ENCODE peak calls at places on chromosomes 6 and 20, in six cellular contexts. J, N, C, W, Y and K are unnamed samples. For H3K27me3 and H3K9me3, the result is how much of the 10 kb centered on the place peaks cover.

GRCh38 chr6:109961666-109962065 is 16.4 kb upstream of the GPR6 start:
- DNase-seq in J (no peak), N (peak), C (no peak), W (no peak), Y (no peak), K (no peak)

GRCh38 chr6:90286884-90287488 is 9.7 kb downstream of the BACH2 start:
- DNase-seq in J (no peak), N (peak), C (no peak), W (peak), Y (peak), K (peak)

GRCh38 chr20:52190437-52191131 is 995 bp downstream of the ZFP64 start:
- DNase-seq in J (no peak), N (peak), C (no peak), W (no peak), Y (peak), K (no peak)

GRCh38 chr6:108779521-108779920 is 68.7 kb upstream of the ARMC2 start:
- DNase-seq in J (no peak), N (no peak), C (no peak), W (no peak), Y (no peak), K (no peak)

GRCh38 chr6:5786321-5787053 is 220.2 kb downstream of the NRN1 start:
- DNase-seq in J (no peak), N (peak), C (no peak), W (no peak), Y (no peak), K (no peak)

GRCh38 chr6:123332070-123332469 is 304.7 kb downstream of the TRDN start:
- DNase-seq in J (no peak), N (no peak), C (no peak), W (no peak), Y (no peak), K (no peak)

GRCh38 chr6:166904101-166904746 is 52.1 kb downstream of the RNASET2 start:
- DNase-seq in J (no peak), N (peak), C (no peak), W (no peak), Y (no peak), K (no peak)

GRCh38 chr6:168526841-168527281 is 85.9 kb downstream of the SMOC2 start:
- DNase-seq in J (peak), N (peak), C (no peak), W (peak), Y (no peak), K (no peak)

GRCh38 chr6:161080263-161080970 is 88.8 kb downstream of the MAP3K4 start:
- DNase-seq in J (no peak), N (peak), C (no peak), W (no peak), Y (no peak), K (no peak)

GRCh38 chr6:135224037-135224647 is 43.0 kb downstream of the MYB start:
- DNase-seq in J (no peak), N (no peak), C (no peak), W (no peak), Y (no peak), K (no peak)

GRCh38 chr6:87105823-87106222 is 10.9 kb upstream of the CGA start:
- DNase-seq in J (no peak), N (no peak), C (no peak), W (no peak), Y (no peak), K (no peak)

GRCh38 chr6:28980797-28981390 is 24.2 kb downstream of the ZNF311 start:
- DNase-seq in J (no peak), N (peak), C (peak), W (peak), Y (peak), K (peak)
- TF ChIP-seq CTCF in J (peak), N (peak), C (peak), W (peak), Y (no peak), K (peak)

DNA sequence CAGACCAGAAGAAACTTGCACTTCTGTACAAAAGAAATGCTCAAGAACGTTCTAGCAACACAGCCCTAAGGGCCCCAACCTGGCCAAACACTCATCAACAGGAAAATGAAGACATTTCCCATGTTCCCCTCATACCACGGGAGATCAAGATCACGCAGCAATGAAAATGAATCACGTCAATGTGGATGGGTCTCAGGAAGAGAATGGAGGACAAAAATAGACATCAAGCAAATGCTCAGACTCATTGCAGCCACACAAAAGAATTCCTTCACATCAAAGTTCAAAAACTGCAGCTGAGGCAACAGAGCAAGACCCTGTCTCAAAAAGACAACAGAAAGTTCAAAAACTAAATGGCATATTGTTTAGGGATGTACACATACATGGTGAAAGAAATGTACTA is 18.1 kb downstream of the ULBP3 start:
- DNase-seq in J (no peak), N (no peak), C (no peak), W (no peak), Y (no peak), K (no peak)
- H3K27me3 ChIP-seq in J (under half), N (half or more), C (under half), W (under half), Y (under half), K (under half)

GRCh38 chr6:70502484-70502883 is 64.2 kb upstream of the SDHAF4 start:
- DNase-seq in J (no peak), N (no peak), C (no peak), W (no peak), Y (no peak), K (no peak)
- H3K9me3 ChIP-seq in J (under half), N (under half), C (under half), W (under half), Y (under half), K (under half)

DNA sequence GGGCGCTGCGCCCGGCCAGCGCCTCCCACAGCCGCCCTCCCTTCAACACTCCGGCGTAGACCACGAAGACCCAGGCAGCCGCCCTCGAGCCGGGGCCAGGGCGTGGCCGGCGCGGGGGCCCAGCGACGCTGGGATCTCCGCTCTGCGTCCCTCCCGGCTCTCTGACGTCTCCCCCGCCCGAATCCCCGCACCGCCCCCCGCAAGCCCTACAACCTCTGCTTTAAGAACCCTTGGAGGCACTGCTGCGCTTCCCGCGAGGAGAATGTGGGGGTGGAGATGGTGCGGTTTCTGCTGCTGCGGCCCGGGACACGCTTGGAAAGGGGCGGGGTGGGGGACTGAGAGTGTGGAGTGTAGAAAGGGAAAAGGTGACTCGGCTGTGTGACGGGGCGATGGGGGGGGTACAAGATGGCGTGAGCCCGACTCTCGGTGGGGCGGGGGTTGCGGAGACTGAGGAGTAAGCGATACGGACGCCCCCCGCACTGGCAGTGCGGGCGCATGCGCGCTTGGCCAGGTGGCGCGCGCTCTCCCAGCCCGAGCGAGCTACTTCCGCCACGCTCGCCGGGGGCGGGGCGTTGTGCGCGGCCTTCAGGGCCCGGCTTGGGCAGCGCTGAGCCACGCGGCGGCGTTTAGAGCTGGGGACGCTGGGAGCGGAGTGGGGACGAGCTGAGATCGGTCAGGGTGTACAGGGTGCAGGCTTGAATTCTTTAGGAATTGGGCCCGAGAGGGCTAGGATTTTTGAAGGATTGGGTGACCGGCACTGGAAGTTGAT is at the start of gene SUPT3H:
- DNase-seq in J (peak), N (peak), C (peak), W (peak), Y (peak), K (peak)
- TF ChIP-seq CTCF in J (peak), N (peak), C (peak), W (peak), Y (no peak), K (no peak)

GRCh38 chr6:40417031-40417430 is 170.1 kb downstream of the LRFN2 start:
- DNase-seq in J (no peak), N (no peak), C (no peak), W (no peak), Y (no peak), K (no peak)

GRCh38 chr6:40414617-40415016 is 172.5 kb downstream of the LRFN2 start:
- DNase-seq in J (no peak), N (no peak), C (no peak), W (no peak), Y (no peak), K (no peak)

GRCh38 chr6:40419377-40419776 is 167.8 kb downstream of the LRFN2 start:
- DNase-seq in J (no peak), N (peak), C (no peak), W (no peak), Y (no peak), K (no peak)

GRCh38 chr6:40425192-40425919 is 161.8 kb downstream of the LRFN2 start:
- DNase-seq in J (no peak), N (no peak), C (no peak), W (no peak), Y (no peak), K (no peak)

DNA sequence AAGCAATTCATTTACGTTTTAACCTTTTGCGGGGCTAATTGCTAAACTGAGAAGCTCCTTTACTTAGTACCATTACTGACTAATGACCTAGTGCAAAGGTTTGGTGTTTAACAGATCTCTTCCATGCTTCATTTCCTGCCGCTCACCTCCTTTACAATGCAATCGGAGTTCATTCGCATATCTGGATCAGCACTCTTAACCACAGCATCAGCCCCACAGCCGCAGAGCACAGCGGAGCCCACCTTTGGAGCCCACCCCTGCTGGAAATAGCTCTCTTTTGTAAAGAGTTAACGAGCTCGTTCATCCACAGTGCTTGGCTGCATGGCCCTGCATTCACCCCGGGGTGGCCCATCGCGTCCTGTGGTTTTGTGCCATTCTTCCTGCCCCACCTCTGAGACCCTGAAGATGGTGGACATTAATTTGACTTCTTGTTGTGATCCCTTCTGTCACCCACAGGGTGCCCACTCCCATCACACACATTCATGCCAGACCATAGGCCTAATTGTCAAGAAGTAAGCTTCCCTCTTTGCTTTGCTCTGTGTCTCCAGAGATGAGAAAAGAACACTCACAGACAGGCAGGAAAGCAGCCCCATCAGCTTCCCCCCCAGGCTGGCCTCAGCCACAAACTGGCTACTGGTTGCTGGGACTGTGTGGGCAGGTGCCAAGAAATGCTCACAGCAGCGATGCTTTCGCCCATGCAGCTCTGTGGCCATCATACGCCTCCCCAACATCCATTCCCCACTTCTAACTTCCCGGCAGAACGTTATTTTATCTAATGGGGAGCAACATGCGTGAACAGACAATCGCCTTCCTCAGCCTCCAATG is 167.1 kb downstream of the LRFN2 start:
- DNase-seq in J (no peak), N (no peak), C (no peak), W (no peak), Y (no peak), K (no peak)
- H3K27me3 ChIP-seq in J (under half), N (half or more), C (under half), W (under half), Y (under half), K (under half)

DNA sequence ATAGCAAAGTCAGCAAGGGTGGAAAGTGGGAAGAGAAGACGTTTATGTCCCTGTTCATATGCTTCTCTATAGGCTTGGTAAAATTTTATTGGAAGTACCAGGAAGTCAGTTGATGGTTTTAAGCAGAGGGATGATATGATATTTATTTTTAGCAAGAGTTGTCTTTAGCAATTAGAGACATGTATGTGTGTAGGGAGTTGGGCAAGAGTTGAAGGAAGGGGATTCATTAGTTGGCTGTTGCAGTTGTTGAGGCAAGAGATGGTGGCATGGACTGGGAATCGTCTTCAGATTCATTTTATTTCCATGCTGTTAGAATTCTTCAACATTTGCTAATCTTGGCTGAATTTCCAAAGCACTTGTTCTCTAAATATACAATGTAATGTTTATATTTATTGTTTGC is 85.6 kb downstream of the QKI start:
- DNase-seq in J (no peak), N (no peak), C (no peak), W (no peak), Y (no peak), K (no peak)
- H3K9me3 ChIP-seq in J (under half), N (under half), C (under half), W (under half), Y (under half), K (under half)

GRCh38 chr6:136341367-136341766 is 51.7 kb upstream of the BCLAF1 start:
- DNase-seq in J (no peak), N (no peak), C (no peak), W (no peak), Y (no peak), K (no peak)

GRCh38 chr6:136341967-136342366 is 52.3 kb upstream of the BCLAF1 start:
- DNase-seq in J (no peak), N (no peak), C (no peak), W (no peak), Y (no peak), K (no peak)

GRCh38 chr6:136337606-136338005 is 48.0 kb upstream of the BCLAF1 start:
- DNase-seq in J (no peak), N (no peak), C (no peak), W (no peak), Y (no peak), K (no peak)

GRCh38 chr6:136335736-136336362 is 46.2 kb upstream of the BCLAF1 start:
- DNase-seq in J (no peak), N (no peak), C (no peak), W (no peak), Y (no peak), K (no peak)

GRCh38 chr6:136338486-136338885 is 48.8 kb upstream of the BCLAF1 start:
- DNase-seq in J (no peak), N (no peak), C (no peak), W (no peak), Y (no peak), K (no peak)
- TF ChIP-seq CTCF in J (no peak), N (no peak), C (no peak), W (no peak), Y (no peak), K (no peak)